ENCODE peak calls at places on chromosomes 16 and 17, in four cellular contexts. G is HCT116; P is CD4-positive, alpha-beta T cell; E is ovary. N is an unnamed sample.

GRCh38 chr16:12470311-12471229 is 333.1 kb downstream of the CPPED1 start:
- DNase-seq in G (no peak), P (no peak), E (peak), N (no peak)

GRCh38 chr17:49896860-49897259 is 49.0 kb upstream of the TAC4 start:
- DNase-seq in G (no peak), P (no peak), E (no peak), N (no peak)

GRCh38 chr17:48740537-48740936 is 12.0 kb upstream of the HOXB13 start:
- DNase-seq in G (no peak), P (no peak), E (no peak), N (no peak)

GRCh38 chr16:19700319-19700781 is 17.7 kb downstream of the KNOP1 start:
- DNase-seq in G (no peak), P (no peak), E (peak), N (no peak)

GRCh38 chr17:57868007-57868774 is 18.3 kb upstream of the MRPS23 start:
- DNase-seq in G (peak), P (no peak), E (peak), N (peak)

GRCh38 chr17:35073991-35074627 is 10.6 kb upstream of the RFFL start:
- DNase-seq in G (no peak), P (no peak), E (no peak), N (no peak)

GRCh38 chr16:72415379-72415778 is 243.4 kb upstream of the PMFBP1 start:
- DNase-seq in G (no peak), P (no peak), E (no peak), N (no peak)

GRCh38 chr16:86865866-86866675 is 287.7 kb downstream of the FOXL1 start:
- DNase-seq in G (no peak), P (no peak), E (no peak), N (no peak)

GRCh38 chr17:35727635-35728034 is 3.8 kb upstream of the RASL10B start:
- DNase-seq in G (no peak), P (no peak), E (no peak), N (no peak)

GRCh38 chr17:3907483-3908216 is 8.6 kb downstream of the P2RX1 start:
- DNase-seq in G (no peak), P (no peak), E (no peak), N (no peak)

GRCh38 chr16:1890701-1891035 is 18.7 kb upstream of the MEIOB start:
- DNase-seq in G (no peak), P (no peak), E (no peak), N (no peak)

GRCh38 chr16:67945392-67945933 is 1.5 kb upstream of the LCAT start:
- DNase-seq in G (no peak), P (no peak), E (no peak), N (no peak)

GRCh38 chr16:56294599-56294998 is 103.3 kb downstream of the GNAO1 start:
- DNase-seq in G (no peak), P (no peak), E (no peak), N (peak)

GRCh38 chr16:57113042-57113453 is 20.7 kb downstream of the CPNE2 start:
- DNase-seq in G (no peak), P (no peak), E (no peak), N (no peak)

GRCh38 chr17:10729334-10730193 is at the start of gene TMEM220:
- DNase-seq in G (no peak), P (peak), E (peak), N (no peak)

GRCh38 chr16:89115216-89115949 is 21.7 kb downstream of the ACSF3 start:
- DNase-seq in G (no peak), P (peak), E (no peak), N (no peak)

GRCh38 chr16:47204736-47205499 is 61.2 kb upstream of the NETO2 start:
- DNase-seq in G (no peak), P (no peak), E (no peak), N (no peak)

DNA sequence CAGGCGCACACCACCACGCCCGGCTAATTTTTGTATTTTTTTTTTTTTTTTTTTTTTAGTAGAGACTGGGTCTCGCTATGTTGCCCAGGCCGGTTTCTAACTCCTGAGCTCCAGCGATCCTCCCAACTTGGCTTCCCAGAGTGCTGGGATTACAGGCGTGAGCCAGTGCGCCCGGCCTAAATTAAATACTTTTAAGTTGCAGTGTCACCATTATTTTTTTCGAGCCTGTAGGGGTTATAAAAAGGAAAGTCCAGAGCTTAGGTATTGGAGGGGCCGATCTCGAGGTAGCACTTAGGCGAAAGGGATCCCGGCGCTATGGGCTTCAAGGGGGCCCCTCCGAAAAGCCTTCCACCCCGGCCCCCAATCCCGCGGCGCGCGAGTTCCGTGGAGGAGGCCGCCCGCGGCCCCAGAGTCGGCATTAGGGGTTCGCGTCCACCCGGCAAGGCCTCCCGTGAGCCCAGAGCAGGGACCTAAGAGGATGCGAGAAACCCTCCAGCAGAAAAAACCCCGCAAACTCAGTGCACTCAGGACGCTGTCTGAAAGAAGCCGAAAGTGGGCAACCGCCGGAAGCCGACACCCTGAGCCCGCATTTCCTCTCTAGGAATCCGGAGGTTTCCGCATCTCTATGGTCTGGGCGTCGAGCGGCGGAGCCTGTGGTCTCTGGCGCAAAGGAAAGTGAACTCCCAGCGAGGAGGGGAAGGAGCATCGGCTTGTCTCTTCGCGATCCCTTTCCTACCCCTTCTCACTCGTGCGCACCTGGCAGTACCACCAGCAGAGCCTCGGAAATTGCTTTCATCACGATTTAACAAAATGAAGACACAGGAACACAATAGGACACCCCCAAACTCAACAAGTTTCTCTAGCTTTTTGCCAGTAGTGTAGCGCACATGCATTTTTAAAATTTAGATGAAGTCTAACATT is 14.1 kb upstream of the RGS9 start:
- DNase-seq in G (peak), P (peak), E (peak), N (peak)
- TF ChIP-seq CTCF in G (no peak), P (no peak), E (no peak), N (no peak)

DNA sequence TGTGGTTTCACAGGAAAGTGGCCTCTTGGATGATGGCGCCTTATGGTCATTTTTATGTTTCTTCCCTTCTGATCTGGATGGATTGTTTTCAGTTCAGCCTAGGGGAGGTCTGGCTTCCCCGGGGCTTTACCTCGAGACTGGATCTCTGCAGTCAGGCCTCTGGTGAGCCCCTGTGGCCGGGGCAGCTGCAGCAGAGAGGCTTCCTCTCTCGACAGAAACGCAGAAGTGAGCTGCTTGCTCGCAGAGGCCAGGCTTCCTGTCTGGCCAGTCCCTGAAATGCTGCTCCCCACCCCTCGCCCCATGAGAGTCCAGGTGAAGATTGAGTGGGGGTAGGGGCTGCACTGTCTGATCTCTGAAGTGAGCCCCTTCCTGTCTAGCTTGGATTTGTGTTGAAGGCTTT is 44.0 kb downstream of the PLCG2 start:
- DNase-seq in G (no peak), P (no peak), E (no peak), N (no peak)
- TF ChIP-seq CTCF in G (no peak), P (no peak), E (no peak), N (no peak)

GRCh38 chr16:64469351-64469750 is 652.5 kb downstream of the CDH11 start:
- DNase-seq in G (no peak), P (no peak), E (no peak), N (no peak)

GRCh38 chr16:64475627-64476351 is 646.1 kb downstream of the CDH11 start:
- DNase-seq in G (no peak), P (no peak), E (no peak), N (no peak)

GRCh38 chr16:64470916-64471315 is 650.9 kb downstream of the CDH11 start:
- DNase-seq in G (no peak), P (no peak), E (no peak), N (no peak)

GRCh38 chr16:64468515-64469090 is 653.3 kb downstream of the CDH11 start:
- DNase-seq in G (no peak), P (no peak), E (no peak), N (no peak)

GRCh38 chr16:64469906-64470702 is 651.8 kb downstream of the CDH11 start:
- DNase-seq in G (no peak), P (no peak), E (peak), N (no peak)
- TF ChIP-seq CTCF in G (no peak), P (no peak), E (no peak), N (no peak)

GRCh38 chr17:63249256-63250006 is 196.7 kb downstream of the CYB561 start:
- DNase-seq in G (no peak), P (no peak), E (no peak), N (no peak)

GRCh38 chr17:63246344-63246743 is 199.8 kb downstream of the CYB561 start:
- DNase-seq in G (no peak), P (no peak), E (no peak), N (no peak)

GRCh38 chr17:63247706-63248105 is 198.4 kb downstream of the CYB561 start:
- DNase-seq in G (no peak), P (no peak), E (no peak), N (no peak)

GRCh38 chr17:63250830-63251229 is 195.3 kb downstream of the CYB561 start:
- DNase-seq in G (no peak), P (no peak), E (no peak), N (no peak)
- TF ChIP-seq CTCF in G (no peak), P (no peak), E (no peak), N (no peak)

GRCh38 chr17:14203392-14203791 is 33.3 kb downstream of the CDRT15 start:
- DNase-seq in G (no peak), P (peak), E (no peak), N (no peak)
- TF ChIP-seq CTCF in G (no peak), P (peak), E (no peak), N (peak)

GRCh38 chr17:78138204-78139060 is 7.8 kb upstream of the C17orf99 start:
- DNase-seq in G (no peak), P (no peak), E (no peak), N (no peak)

GRCh38 chr17:78135858-78136500 is 5.4 kb downstream of the TMC8 start:
- DNase-seq in G (no peak), P (no peak), E (no peak), N (no peak)

GRCh38 chr17:78140169-78141051 is 5.8 kb upstream of the C17orf99 start:
- DNase-seq in G (peak), P (peak), E (peak), N (peak)

GRCh38 chr17:78134899-78135385 is 4.4 kb downstream of the TMC8 start:
- DNase-seq in G (no peak), P (no peak), E (no peak), N (no peak)

GRCh38 chr17:78137392-78138203 is 7.0 kb downstream of the TMC8 start:
- DNase-seq in G (no peak), P (peak), E (no peak), N (no peak)
- TF ChIP-seq CTCF in G (no peak), P (peak), E (no peak), N (peak)

GRCh38 chr17:61393550-61393903 is 6.1 kb upstream of the TBX2 start:
- DNase-seq in G (no peak), P (no peak), E (no peak), N (no peak)
- TF ChIP-seq CTCF in G (no peak), P (no peak), E (no peak), N (peak)